ENCODE peak calls at places on chromosomes 7 and 10, in four cellular contexts. J is K562, G is HEK293T, E is HepG2. M is an unnamed sample.
A peak's percentile ranks its signal among the peaks of the same experiment; 100 is the strongest.

GRCh38 chr7:20776214-20776875 is 10.3 kb downstream of the SP8 start:
- DNase-seq in J (no peak), G (no peak), E (no peak), M (peak; percentile 83)

GRCh38 chr7:67788689-67789088 is 792.1 kb downstream of the TYW1 start:
- DNase-seq in J (peak; percentile 28), G (no peak), E (no peak), M (peak; percentile 46)

GRCh38 chr10:48605264-48605615 is 367 bp upstream of the ARHGAP22 start:
- DNase-seq in J (no peak), G (no peak), E (no peak), M (no peak)

GRCh38 chr7:151461096-151461941 is 21.4 kb upstream of the CRYGN start:
- DNase-seq in J (no peak), G (no peak), E (no peak), M (no peak)

GRCh38 chr7:157434701-157435100 is 97.9 kb downstream of the DNAJB6 start:
- DNase-seq in J (no peak), G (no peak), E (no peak), M (no peak)

GRCh38 chr7:155759740-155760430 is 52.4 kb downstream of the SHH start:
- DNase-seq in J (no peak), G (no peak), E (no peak), M (no peak)

GRCh38 chr10:93680414-93681047 is 21.9 kb downstream of the FRA10AC1 start:
- DNase-seq in J (peak; percentile 7), G (peak; percentile 33), E (peak; percentile 38), M (no peak)

GRCh38 chr7:96427143-96427542 is 105.2 kb upstream of the SLC25A13 start:
- DNase-seq in J (no peak), G (no peak), E (no peak), M (no peak)

GRCh38 chr7:78770422-78771410 is 682.8 kb downstream of the MAGI2 start:
- DNase-seq in J (no peak), G (peak; percentile 12), E (no peak), M (peak; percentile 66)

GRCh38 chr7:23467731-23468720 is 2.3 kb downstream of the IGF2BP3 start:
- DNase-seq in J (peak; percentile 15), G (peak; percentile 34), E (peak; percentile 56), M (peak; percentile 53)

GRCh38 chr10:72611783-72612182 is 14.1 kb downstream of the MICU1 start:
- DNase-seq in J (no peak), G (no peak), E (no peak), M (no peak)

GRCh38 chr10:84548869-84549268 is 220.5 kb downstream of the CCSER2 start:
- DNase-seq in J (no peak), G (peak; percentile 37), E (no peak), M (peak; percentile 66)

GRCh38 chr7:30476401-30477145 is 2.0 kb downstream of the NOD1 start:
- DNase-seq in J (no peak), G (no peak), E (no peak), M (no peak)

GRCh38 chr10:1542941-1543340 is 194.4 kb downstream of the ADARB2 start:
- DNase-seq in J (no peak), G (no peak), E (no peak), M (peak; percentile 4)

GRCh38 chr10:75234683-75235374 is 928 bp downstream of the COMTD1 start:
- DNase-seq in J (peak; percentile 59), G (no peak), E (no peak), M (peak; percentile 70)

GRCh38 chr7:55019329-55019690 is 493 bp downstream of the EGFR start:
- DNase-seq in J (no peak), G (peak; percentile 39), E (no peak), M (peak; percentile 67)

GRCh38 chr10:23001901-23002516 is 74.2 kb downstream of the ARMC3 start:
- DNase-seq in J (no peak), G (no peak), E (no peak), M (peak; percentile 56)

GRCh38 chr7:155007947-155008346 is 5.0 kb upstream of the PAXIP1 start:
- DNase-seq in J (peak; percentile 44), G (peak; percentile 53), E (peak; percentile 56), M (peak; percentile 39)

GRCh38 chr10:121113385-121113696 is 262.2 kb downstream of the WDR11 start:
- DNase-seq in J (no peak), G (no peak), E (no peak), M (no peak)

GRCh38 chr10:104293781-104294321 is 24.9 kb downstream of the GSTO2 start:
- DNase-seq in J (no peak), G (no peak), E (no peak), M (no peak)

GRCh38 chr10:104288355-104288754 is 19.4 kb downstream of the GSTO2 start:
- DNase-seq in J (no peak), G (no peak), E (peak; percentile 97), M (no peak)

GRCh38 chr10:104291439-104291951 is 22.5 kb downstream of the GSTO2 start:
- DNase-seq in J (peak; percentile 84), G (peak; percentile 96), E (peak; percentile 78), M (peak; percentile 90)

GRCh38 chr10:104296687-104297436 is 27.9 kb downstream of the GSTO2 start:
- DNase-seq in J (no peak), G (no peak), E (no peak), M (no peak)

GRCh38 chr10:104293021-104293420 is 24.0 kb downstream of the GSTO2 start:
- DNase-seq in J (no peak), G (no peak), E (no peak), M (no peak)
- TF ChIP-seq ELF4 in J (no peak), G (no peak), E (no peak), M (no peak)

GRCh38 chr10:97861351-97861750 is 11.7 kb downstream of the GOLGA7B start:
- DNase-seq in J (no peak), G (no peak), E (no peak), M (no peak)
- TF ChIP-seq ELF4 in J (no peak), G (no peak), E (no peak), M (no peak)

GRCh38 chr10:70620020-70620289 is 17.4 kb upstream of the PRF1 start:
- DNase-seq in J (no peak), G (no peak), E (no peak), M (no peak)

GRCh38 chr10:70621497-70622078 is 19.0 kb upstream of the PRF1 start:
- DNase-seq in J (no peak), G (no peak), E (no peak), M (no peak)

GRCh38 chr10:70619271-70620019 is 16.9 kb upstream of the PRF1 start:
- DNase-seq in J (peak; percentile 83), G (peak; percentile 39), E (no peak), M (no peak)

GRCh38 chr10:70622981-70623844 is 20.7 kb upstream of the PRF1 start:
- DNase-seq in J (no peak), G (no peak), E (no peak), M (no peak)

GRCh38 chr10:70622541-70622940 is 20.0 kb upstream of the PRF1 start:
- DNase-seq in J (no peak), G (no peak), E (no peak), M (no peak)
- TF ChIP-seq ELF4 in J (no peak), G (no peak), E (no peak), M (no peak)

DNA sequence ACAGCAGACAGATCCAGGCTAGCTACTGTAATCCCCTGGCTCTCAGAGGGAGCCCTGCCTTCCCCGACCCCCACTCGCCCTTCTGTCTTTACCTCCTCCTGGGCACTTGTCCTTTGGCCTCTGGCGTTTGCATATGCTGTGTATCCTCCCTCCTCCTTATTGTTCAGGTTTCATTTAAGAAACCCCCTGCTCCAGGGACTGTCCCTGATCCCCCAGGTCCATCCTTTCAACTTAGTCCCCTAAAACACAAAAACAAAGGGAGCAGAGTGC is 25.7 kb downstream of the GRID1 start:
- DNase-seq in J (no peak), G (no peak), E (no peak), M (no peak)
- TF ChIP-seq ELF4 in J (no peak), G (no peak), E (no peak), M (no peak)

DNA sequence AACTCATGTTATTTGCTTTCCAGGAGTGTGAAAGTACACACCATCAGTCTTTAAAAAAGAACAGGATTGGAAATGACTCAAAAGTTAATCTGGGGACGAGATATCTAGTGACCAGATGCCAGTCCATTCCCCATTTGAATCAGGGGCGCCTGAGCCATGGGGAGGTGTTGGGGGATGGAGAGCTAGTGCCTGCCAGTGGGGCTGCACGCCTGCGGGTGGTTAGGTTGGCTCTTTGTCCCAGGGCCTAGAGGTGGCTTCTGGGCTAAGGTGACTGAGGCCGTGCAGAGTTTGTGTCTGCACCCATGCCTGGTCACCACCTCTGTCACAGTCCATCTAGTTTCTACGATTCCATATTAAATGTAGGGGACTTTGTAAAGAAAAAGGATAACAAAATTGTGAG is 142.2 kb downstream of the PTPN20 start:
- DNase-seq in J (no peak), G (no peak), E (no peak), M (no peak)
- TF ChIP-seq ELF4 in J (no peak), G (no peak), E (no peak), M (no peak)

M was measured in WTC11.